ENCODE peak calls at places on chromosome 20, in five cellular contexts. I is A673, R is breast epithelium, F is kidney, A is GM23338. W is an unnamed sample.

GRCh38 chr20:20423117-20423516 is 55.2 kb downstream of the INSM1 start:
- DNase-seq in R (no peak), A (no peak), I (no peak), F (no peak), W (no peak)

GRCh38 chr20:22507240-22507961 is 77.0 kb downstream of the FOXA2 start:
- DNase-seq in F (no peak), R (no peak), A (no peak), I (no peak), W (no peak)

GRCh38 chr20:34472246-34472925 is 43.8 kb upstream of the DYNLRB1 start:
- DNase-seq in R (no peak), I (peak; percentile 41), A (no peak), F (no peak), W (no peak)

GRCh38 chr20:7770578-7770977 is 169.7 kb downstream of the HAO1 start:
- DNase-seq in R (no peak), F (no peak), A (no peak), I (no peak), W (no peak)

GRCh38 chr20:8152183-8152582 is 20.1 kb downstream of the PLCB1 start:
- DNase-seq in R (no peak), F (no peak), A (no peak), I (peak; percentile 72), W (no peak)

GRCh38 chr20:33145521-33145920 is 22.4 kb upstream of the BPIFA2 start:
- DNase-seq in A (no peak), F (no peak), R (no peak), I (no peak), W (no peak)

GRCh38 chr20:5160882-5161281 is 34.1 kb downstream of the CDS2 start:
- DNase-seq in F (no peak), R (no peak), I (no peak), A (no peak), W (no peak)

GRCh38 chr20:43844778-43845614 is 69.7 kb upstream of the TOX2 start:
- DNase-seq in I (peak; percentile 90), F (no peak), R (no peak), A (no peak), W (no peak)

GRCh38 chr20:25284131-25284601 is 36.3 kb downstream of the PYGB start:
- DNase-seq in A (no peak), I (no peak), F (peak; percentile 42), R (peak; percentile 40), W (no peak)

GRCh38 chr20:4546786-4547185 is 174.9 kb upstream of the PRND start:
- DNase-seq in A (no peak), R (no peak), F (no peak), I (peak; percentile 22), W (no peak)

GRCh38 chr20:2533118-2533517 is 3.3 kb upstream of the TMC2 start:
- DNase-seq in R (no peak), F (no peak), A (no peak), I (no peak), W (no peak)

GRCh38 chr20:4607287-4607713 is 114.4 kb upstream of the PRND start:
- DNase-seq in R (no peak), A (peak; percentile 85), I (peak; percentile 90), F (no peak), W (no peak)

GRCh38 chr20:58310291-58310782 is 822 bp downstream of the RAB22A start:
- DNase-seq in F (no peak), A (peak; percentile 8), I (no peak), R (no peak), W (no peak)

GRCh38 chr20:35883778-35884540 is 70.3 kb downstream of the SCAND1 start:
- DNase-seq in R (peak; percentile 62), I (peak; percentile 88), A (peak; percentile 87), F (no peak), W (no peak)
- TF ChIP-seq CTCF in R (peak; percentile 80), I (peak; percentile 86), A (peak; percentile 87), F (peak; percentile 80), W (peak; percentile 69)

DNA sequence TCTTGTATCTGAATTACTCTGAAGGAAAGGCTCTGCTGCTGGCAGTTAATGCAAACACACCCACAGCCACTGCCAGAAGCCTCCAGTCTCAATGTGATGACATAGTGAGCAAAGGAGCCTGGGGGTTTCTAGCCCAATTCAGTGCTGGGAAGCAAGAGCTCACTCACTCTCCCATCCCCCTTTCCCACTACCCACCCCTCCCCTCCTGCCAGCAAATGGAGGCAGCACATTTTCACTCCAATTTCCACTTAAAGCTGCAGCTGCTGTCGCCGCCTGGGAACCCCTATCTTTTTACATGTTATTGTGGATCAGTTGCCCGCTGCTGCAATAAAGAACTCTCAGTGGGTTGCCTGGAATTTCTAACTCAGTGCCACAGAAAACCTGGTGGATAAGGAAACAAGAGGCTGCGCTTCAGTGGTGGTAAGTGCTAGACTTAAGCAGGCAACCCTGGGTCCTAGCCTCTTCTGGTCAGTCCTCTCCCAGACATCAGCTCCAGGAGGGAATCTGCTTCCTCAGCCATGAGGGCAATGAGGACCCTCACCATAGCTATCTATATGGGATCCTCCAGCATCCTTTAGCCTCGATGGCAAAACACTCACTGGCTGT is 490.6 kb upstream of the SULF2 start:
- DNase-seq in A (peak; percentile 44), I (peak; percentile 10), F (no peak), R (no peak), W (no peak)
- H3K27ac ChIP-seq in A (no peak overlapping the region), I (no peak overlapping the region), F (no peak overlapping the region), R (no peak overlapping the region), W (no peak overlapping the region)

GRCh38 chr20:47557218-47557617 is 55.5 kb downstream of the NCOA3 start:
- DNase-seq in A (no peak), F (no peak), R (no peak), I (no peak), W (no peak)

GRCh38 chr20:47551240-47551639 is 49.6 kb downstream of the NCOA3 start:
- DNase-seq in A (no peak), R (no peak), F (no peak), I (no peak), W (no peak)

GRCh38 chr20:47549671-47550070 is 48.0 kb downstream of the NCOA3 start:
- DNase-seq in I (no peak), F (no peak), A (no peak), R (no peak), W (no peak)

GRCh38 chr20:47551841-47552240 is 50.2 kb downstream of the NCOA3 start:
- DNase-seq in R (no peak), I (no peak), F (no peak), A (peak; percentile 39), W (no peak)

DNA sequence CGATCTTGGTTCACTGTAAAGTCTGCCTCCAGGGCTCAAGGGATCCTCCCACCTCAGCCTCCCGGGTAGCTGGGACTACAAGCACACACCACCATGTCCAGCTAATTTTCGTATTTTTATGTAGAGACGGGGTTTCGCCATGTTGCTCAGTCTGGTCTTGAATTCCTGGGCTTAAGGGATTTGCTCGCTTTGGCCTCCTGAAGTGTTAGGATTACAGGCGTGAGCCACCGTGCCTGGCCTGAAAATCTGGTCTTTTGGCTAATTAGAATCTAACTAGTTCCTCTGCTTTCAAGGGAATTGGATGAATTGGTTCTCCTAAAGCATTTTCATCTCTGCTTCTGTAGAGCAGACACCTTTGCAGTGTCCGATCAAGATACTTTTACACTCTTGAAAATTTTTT is 51.3 kb downstream of the NCOA3 start:
- DNase-seq in R (no peak), F (no peak), A (no peak), I (no peak), W (no peak)
- H3K4me1 ChIP-seq in R (no peaks in the 10 kb centered on the region), F (no peaks in the 10 kb centered on the region), A (peaks cover 36% of the 10 kb centered on the region), I (peaks cover 29% of the 10 kb centered on the region), W (no peaks in the 10 kb centered on the region)

GRCh38 chr20:39888310-39888709 is 800.7 kb downstream of the MAFB start:
- DNase-seq in F (no peak), I (no peak), A (no peak), R (no peak), W (no peak)

GRCh38 chr20:39890697-39891096 is 798.3 kb downstream of the MAFB start:
- DNase-seq in I (no peak), R (no peak), F (no peak), A (no peak), W (no peak)

GRCh38 chr20:39897058-39897457 is 792.0 kb downstream of the MAFB start:
- DNase-seq in F (no peak), I (no peak), A (no peak), R (no peak), W (no peak)

GRCh38 chr20:39897781-39898466 is 791.1 kb downstream of the MAFB start:
- DNase-seq in F (no peak), I (no peak), R (no peak), A (no peak), W (no peak)

GRCh38 chr20:39893013-39893685 is 795.9 kb downstream of the MAFB start:
- DNase-seq in R (no peak), F (no peak), I (peak; percentile 27), A (peak; percentile 28), W (no peak)
- TF ChIP-seq CTCF in R (no peak), F (no peak), I (peak; percentile 18), A (no peak), W (no peak)

GRCh38 chr20:63898882-63899558 is 4.1 kb downstream of the DNAJC5 start:
- DNase-seq in I (no peak), A (no peak), F (no peak), R (no peak), W (no peak)
- H3K27ac ChIP-seq in I (no peak overlapping the region), A (no peak overlapping the region), F (no peak overlapping the region), R (no peak overlapping the region), W (no peak overlapping the region)

W was measured in esophagus squamous epithelium.